ENCODE peak calls at places on chromosomes 6 and 20, in ten cellular contexts. K, M, U, W, T, X, C, I, L and A are unnamed samples.

GRCh38 chr20:53883098-53883762 is 187.2 kb downstream of the BCAS1 start:
- DNase-seq in K (no peak), M (no peak), U (no peak), W (no peak), T (no peak), X (peak), C (no peak), I (no peak), L (no peak), A (no peak)

GRCh38 chr20:13492001-13492480 is 146.7 kb downstream of the TASP1 start:
- DNase-seq in K (peak), M (no peak), U (peak), W (peak), T (peak), X (peak), C (no peak), I (peak), L (no peak), A (no peak)

GRCh38 chr6:17091122-17091521 is 10.7 kb upstream of the STMND1 start:
- DNase-seq in K (no peak), M (no peak), U (no peak), W (no peak), T (no peak), X (no peak), C (no peak), I (no peak), L (no peak), A (no peak)

GRCh38 chr6:63923139-63923739 is 287.6 kb downstream of the PHF3 start:
- DNase-seq in K (no peak), M (no peak), U (peak), W (peak), T (no peak), X (no peak), C (no peak), I (no peak), L (no peak), A (no peak)

GRCh38 chr6:31162463-31163165 is 4.2 kb downstream of the TCF19 start:
- DNase-seq in K (no peak), M (no peak), U (no peak), W (no peak), T (no peak), X (no peak), C (no peak), I (no peak), L (no peak), A (no peak)

GRCh38 chr6:5995705-5996686 is 10.7 kb downstream of the NRN1 start:
- DNase-seq in K (peak), M (no peak), U (peak), W (no peak), T (peak), X (no peak), C (no peak), I (peak), L (no peak), A (no peak)

GRCh38 chr6:14381225-14381887 is 263.8 kb downstream of the CD83 start:
- DNase-seq in K (no peak), M (no peak), U (no peak), W (no peak), T (no peak), X (no peak), C (no peak), I (no peak), L (no peak), A (no peak)

GRCh38 chr20:17895641-17896246 is 72.8 kb downstream of the SNX5 start:
- DNase-seq in K (peak), M (no peak), U (no peak), W (no peak), T (no peak), X (no peak), C (no peak), I (peak), L (peak), A (no peak)

GRCh38 chr20:60700728-60701127 is 551.3 kb upstream of the CDH4 start:
- DNase-seq in K (no peak), M (no peak), U (no peak), W (no peak), T (no peak), X (no peak), C (no peak), I (no peak), L (no peak), A (no peak)

GRCh38 chr6:15359335-15359862 is 113.5 kb downstream of the JARID2 start:
- DNase-seq in K (no peak), M (no peak), U (peak), W (no peak), T (no peak), X (no peak), C (no peak), I (no peak), L (no peak), A (no peak)

GRCh38 chr6:37303891-37304503 is 46.1 kb upstream of the TMEM217 start:
- DNase-seq in K (no peak), M (no peak), U (peak), W (peak), T (no peak), X (no peak), C (no peak), I (no peak), L (no peak), A (no peak)

GRCh38 chr20:20241966-20242365 is 125.9 kb upstream of the INSM1 start:
- DNase-seq in K (no peak), M (no peak), U (no peak), W (no peak), T (no peak), X (no peak), C (no peak), I (no peak), L (no peak), A (no peak)

GRCh38 chr20:6473197-6473596 is 294.3 kb upstream of the BMP2 start:
- DNase-seq in K (no peak), M (no peak), U (no peak), W (no peak), T (no peak), X (no peak), C (no peak), I (no peak), L (no peak), A (no peak)

GRCh38 chr6:157665172-157665571 is 157.9 kb upstream of the SNX9 start:
- DNase-seq in K (no peak), M (no peak), U (no peak), W (no peak), T (no peak), X (no peak), C (no peak), I (no peak), L (no peak), A (no peak)

GRCh38 chr20:61731363-61732181 is 334.1 kb downstream of the TAF4 start:
- DNase-seq in K (no peak), M (no peak), U (no peak), W (no peak), T (no peak), X (no peak), C (no peak), I (no peak), L (no peak), A (no peak)

GRCh38 chr6:21444861-21445260 is 148.7 kb upstream of the SOX4 start:
- DNase-seq in K (no peak), M (no peak), U (no peak), W (no peak), T (no peak), X (no peak), C (no peak), I (no peak), L (no peak), A (no peak)

GRCh38 chr6:163207984-163208383 is 206.5 kb upstream of the QKI start:
- DNase-seq in K (no peak), M (no peak), U (no peak), W (no peak), T (no peak), X (no peak), C (no peak), I (no peak), L (no peak), A (no peak)

GRCh38 chr6:41226752-41227151 is 1.4 kb upstream of the TREML4 start:
- DNase-seq in K (no peak), M (no peak), U (peak), W (no peak), T (no peak), X (no peak), C (no peak), I (no peak), L (no peak), A (no peak)

GRCh38 chr20:54347216-54347833 is 128.1 kb upstream of the DOK5 start:
- DNase-seq in K (no peak), M (no peak), U (no peak), W (no peak), T (no peak), X (no peak), C (no peak), I (no peak), L (no peak), A (no peak)

GRCh38 chr20:56422824-56423189 is 10.7 kb downstream of the CASS4 start:
- DNase-seq in K (no peak), M (no peak), U (no peak), W (no peak), T (peak), X (no peak), C (no peak), I (no peak), L (no peak), A (no peak)

GRCh38 chr6:168514216-168514615 is 73.2 kb downstream of the SMOC2 start:
- DNase-seq in K (peak), M (no peak), U (peak), W (no peak), T (no peak), X (no peak), C (no peak), I (peak), L (no peak), A (no peak)

GRCh38 chr6:155224031-155224451 is 39.8 kb upstream of the CLDN20 start:
- DNase-seq in K (no peak), M (no peak), U (no peak), W (peak), T (no peak), X (peak), C (no peak), I (no peak), L (no peak), A (no peak)

GRCh38 chr6:27472182-27472616 is 706 bp downstream of the ZNF184 start:
- DNase-seq in K (peak), M (peak), U (peak), W (peak), T (peak), X (no peak), C (no peak), I (peak), L (no peak), A (peak)

GRCh38 chr6:106425382-106425781 is 64.9 kb downstream of the CRYBG1 start:
- DNase-seq in K (no peak), M (no peak), U (no peak), W (no peak), T (no peak), X (no peak), C (no peak), I (no peak), L (no peak), A (no peak)

GRCh38 chr6:15791401-15792137 is 128.7 kb upstream of the DTNBP1 start:
- DNase-seq in K (no peak), M (no peak), U (no peak), W (no peak), T (no peak), X (no peak), C (no peak), I (peak), L (no peak), A (no peak)

GRCh38 chr6:143971453-143971852 is 36.6 kb downstream of the PLAGL1 start:
- DNase-seq in K (no peak), M (no peak), U (no peak), W (no peak), T (no peak), X (no peak), C (no peak), I (no peak), L (no peak), A (no peak)

GRCh38 chr20:35871311-35871771 is 83.0 kb downstream of the SCAND1 start:
- DNase-seq in K (no peak), M (no peak), U (no peak), W (no peak), T (no peak), X (no peak), C (no peak), I (no peak), L (no peak), A (no peak)

GRCh38 chr20:8527998-8528397 is 395.9 kb downstream of the PLCB1 start:
- DNase-seq in K (no peak), M (no peak), U (no peak), W (peak), T (no peak), X (no peak), C (no peak), I (no peak), L (no peak), A (no peak)

GRCh38 chr6:154428892-154429291 is 72.3 kb upstream of the IPCEF1 start:
- DNase-seq in K (no peak), M (no peak), U (no peak), W (no peak), T (no peak), X (no peak), C (no peak), I (no peak), L (no peak), A (no peak)

GRCh38 chr20:60474385-60474910 is 516.2 kb downstream of the CDH26 start:
- DNase-seq in K (no peak), M (no peak), U (no peak), W (no peak), T (no peak), X (no peak), C (no peak), I (no peak), L (no peak), A (no peak)

GRCh38 chr20:35333606-35334005 is 41.4 kb upstream of the FAM83C start:
- DNase-seq in K (no peak), M (no peak), U (no peak), W (no peak), T (no peak), X (no peak), C (no peak), I (no peak), L (no peak), A (no peak)

GRCh38 chr6:164247106-164247505 is 832.6 kb downstream of the QKI start:
- DNase-seq in K (no peak), M (no peak), U (no peak), W (no peak), T (no peak), X (no peak), C (no peak), I (no peak), L (no peak), A (no peak)

GRCh38 chr20:57779401-57780003 is 69.7 kb upstream of the PMEPA1 start:
- DNase-seq in K (no peak), M (no peak), U (no peak), W (no peak), T (no peak), X (no peak), C (no peak), I (no peak), L (no peak), A (no peak)

GRCh38 chr6:111957623-111958315 is 84.5 kb upstream of the FYN start:
- DNase-seq in K (no peak), M (no peak), U (peak), W (no peak), T (peak), X (no peak), C (no peak), I (no peak), L (no peak), A (no peak)

GRCh38 chr6:132995009-132995408 is 180.6 kb downstream of the RPS12 start:
- DNase-seq in K (no peak), M (no peak), U (no peak), W (no peak), T (no peak), X (no peak), C (no peak), I (no peak), L (no peak), A (no peak)

GRCh38 chr20:62242196-62242595 is 3.9 kb downstream of the OSBPL2 start:
- DNase-seq in K (no peak), M (no peak), U (no peak), W (no peak), T (no peak), X (no peak), C (no peak), I (no peak), L (no peak), A (no peak)

GRCh38 chr6:35810831-35811698 is 5.9 kb downstream of the LHFPL5 start:
- DNase-seq in K (no peak), M (no peak), U (no peak), W (peak), T (no peak), X (no peak), C (no peak), I (no peak), L (no peak), A (no peak)

DNA sequence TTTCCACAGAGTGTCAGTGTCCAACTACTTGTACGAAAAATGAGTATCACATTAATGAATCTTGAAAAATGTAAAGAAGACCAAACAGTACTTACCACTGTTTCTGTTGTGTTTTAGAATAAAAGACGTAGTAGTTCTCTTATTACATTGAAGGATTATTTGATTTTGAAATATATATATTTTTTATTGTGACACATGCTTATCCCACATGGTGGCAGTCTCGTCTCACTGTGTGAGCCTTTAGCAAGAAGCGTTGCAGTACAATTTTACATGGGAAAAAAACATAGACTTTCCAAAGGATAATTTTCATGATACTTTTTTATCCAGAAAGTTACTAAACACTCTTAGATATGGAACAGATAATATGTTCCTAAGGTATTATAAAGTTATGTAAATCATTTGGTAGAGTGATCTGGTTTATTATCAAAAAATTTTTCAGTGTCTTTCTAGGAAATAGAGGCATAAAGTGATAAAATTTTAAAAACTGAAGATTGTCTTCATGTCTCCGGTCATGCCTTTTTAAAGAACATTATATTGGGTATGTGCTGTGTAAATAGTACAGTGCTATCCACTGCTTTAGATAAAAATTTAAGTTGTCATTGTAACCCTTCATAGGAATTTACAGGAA is 117.5 kb upstream of the SAMD5 start:
- DNase-seq in K (no peak), M (no peak), U (peak), W (no peak), T (no peak), X (no peak), C (no peak), I (no peak), L (no peak), A (no peak)
- TF ChIP-seq CTCF in K (no peak), M (peak), U (peak), W (peak), T (peak), X (peak), C (peak), I (peak), L (no peak), A (peak)

DNA sequence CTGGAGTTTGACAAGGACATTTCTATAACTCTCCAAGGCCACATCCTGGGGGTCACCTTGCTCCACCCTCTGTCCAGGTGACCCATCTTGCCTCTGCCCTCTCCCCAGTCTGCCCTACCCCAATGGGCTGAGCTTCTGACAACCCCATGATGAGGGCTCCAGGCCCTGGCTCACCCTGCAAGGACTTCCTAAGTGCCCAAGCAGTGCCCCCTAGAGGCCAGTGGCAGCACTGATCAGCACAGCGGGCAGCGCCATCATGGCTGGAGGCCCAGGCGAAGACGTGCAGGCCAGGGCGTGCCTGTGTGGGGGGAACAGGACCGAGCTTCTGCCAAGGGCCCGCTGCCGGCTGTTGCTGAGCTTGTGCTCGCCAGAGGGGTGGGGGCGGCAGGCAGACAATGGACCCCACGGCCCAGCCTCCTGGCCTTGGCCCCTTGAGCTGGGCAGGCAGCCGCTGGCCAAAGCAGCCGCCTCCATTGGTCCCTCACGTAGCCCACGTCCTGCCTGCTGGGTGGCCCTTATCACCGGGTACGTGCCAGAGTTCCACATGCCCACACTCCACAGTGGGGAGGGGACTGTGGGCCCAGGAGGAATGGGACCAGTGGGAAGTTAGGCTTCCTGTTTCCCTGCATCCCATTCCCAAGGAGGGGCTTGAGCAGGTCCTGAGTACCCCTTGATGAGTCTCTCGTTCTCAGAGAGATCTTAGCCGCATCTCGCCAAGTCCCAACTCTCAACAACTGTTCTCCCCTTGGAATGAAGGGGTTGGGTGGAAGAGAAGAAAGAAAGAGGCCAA is 64.3 kb downstream of the MRPL14 start:
- DNase-seq in K (no peak), M (no peak), U (no peak), W (no peak), T (peak), X (no peak), C (no peak), I (peak), L (no peak), A (no peak)
- TF ChIP-seq CTCF in K (no peak), M (peak), U (peak), W (peak), T (peak), X (peak), C (peak), I (peak), L (no peak), A (peak)

GRCh38 chr20:12395404-12396159 is 477.9 kb downstream of the BTBD3 start:
- DNase-seq in K (no peak), M (no peak), U (no peak), W (no peak), T (no peak), X (no peak), C (no peak), I (no peak), L (no peak), A (no peak)
- TF ChIP-seq CTCF in K (no peak), M (no peak), U (no peak), W (no peak), T (no peak), X (no peak), C (no peak), I (no peak), L (no peak), A (no peak)

DNA sequence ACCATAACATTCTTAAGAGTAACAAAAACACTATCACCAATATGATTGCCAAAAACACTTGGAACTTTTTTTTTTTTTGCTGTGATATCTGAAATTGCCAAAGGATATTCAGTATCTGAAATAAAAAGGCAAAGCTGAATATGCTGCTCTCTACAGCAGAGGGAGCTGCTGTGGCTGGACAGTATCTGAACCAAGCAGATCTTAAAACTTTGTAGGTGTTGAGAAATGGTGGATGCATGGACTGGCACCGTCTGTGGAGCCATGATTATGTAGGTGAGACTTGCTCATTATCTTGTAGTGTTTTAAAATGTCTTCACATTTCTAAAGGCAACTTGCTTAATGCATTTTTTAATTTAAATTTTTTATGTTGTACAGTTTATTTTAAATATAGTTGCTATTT is 9.2 kb downstream of the PDCD2 start:
- DNase-seq in K (no peak), M (no peak), U (no peak), W (no peak), T (no peak), X (no peak), C (no peak), I (no peak), L (no peak), A (no peak)
- TF ChIP-seq CTCF in K (no peak), M (no peak), U (peak), W (peak), T (peak), X (peak), C (peak), I (peak), L (no peak), A (peak)

GRCh38 chr6:51960419-51960818 is 127.0 kb downstream of the PKHD1 start:
- DNase-seq in K (no peak), M (no peak), U (no peak), W (no peak), T (no peak), X (no peak), C (no peak), I (no peak), L (no peak), A (no peak)

GRCh38 chr6:51965222-51965801 is 122.1 kb downstream of the PKHD1 start:
- DNase-seq in K (no peak), M (no peak), U (no peak), W (no peak), T (no peak), X (no peak), C (no peak), I (no peak), L (no peak), A (no peak)

GRCh38 chr6:51962355-51962754 is 125.1 kb downstream of the PKHD1 start:
- DNase-seq in K (no peak), M (no peak), U (peak), W (no peak), T (no peak), X (no peak), C (no peak), I (no peak), L (no peak), A (no peak)

GRCh38 chr6:51963980-51964379 is 123.4 kb downstream of the PKHD1 start:
- DNase-seq in K (no peak), M (no peak), U (peak), W (no peak), T (no peak), X (no peak), C (no peak), I (no peak), L (no peak), A (no peak)

GRCh38 chr6:51959744-51960383 is 127.5 kb downstream of the PKHD1 start:
- DNase-seq in K (peak), M (peak), U (peak), W (peak), T (peak), X (peak), C (no peak), I (peak), L (peak), A (peak)
- TF ChIP-seq CTCF in K (no peak), M (peak), U (peak), W (peak), T (peak), X (peak), C (peak), I (peak), L (no peak), A (peak)